ENCODE peak calls at places on chromosomes 11 and 22, in ten cellular contexts. M is RCC 7860, H is A549, G is suprapubic skin, K is heart right ventricle, U is bronchial epithelial cell, I is sciatic nerve, Z is T-cell, S is NCI-H226, B is T-helper 2 cell. A is an unnamed sample.

GRCh38 chr11:118625976-118626375 is 18.6 kb downstream of the PHLDB1 start:
- DNase-seq in M (no peak), H (no peak), G (no peak), K (no peak), U (no peak), I (no peak), Z (no peak), S (no peak), B (no peak), A (no peak)

GRCh38 chr11:114821626-114822025 is 143.3 kb downstream of the NXPE2 start:
- DNase-seq in M (no peak), H (no peak), G (no peak), K (no peak), U (peak), I (no peak), Z (no peak), S (no peak), B (no peak), A (no peak)

GRCh38 chr11:58844600-58844999 is at the start of gene GLYATL2:
- DNase-seq in M (no peak), H (no peak), G (no peak), K (no peak), U (no peak), I (no peak), Z (no peak), S (no peak), B (no peak), A (no peak)

GRCh38 chr22:38638216-38638615 is 18.0 kb downstream of the FAM227A start:
- DNase-seq in M (no peak), H (no peak), G (no peak), K (no peak), U (no peak), I (no peak), Z (no peak), S (no peak), B (no peak), A (no peak)

GRCh38 chr11:20563871-20564270 is 35.5 kb upstream of the SLC6A5 start:
- DNase-seq in M (no peak), H (no peak), G (no peak), K (no peak), U (no peak), I (no peak), Z (no peak), S (no peak), B (no peak), A (no peak)

GRCh38 chr11:104164028-104164520 is at the start of gene PDGFD:
- DNase-seq in M (no peak), H (peak), G (peak), K (peak), U (peak), I (peak), Z (peak), S (peak), B (no peak), A (peak)

GRCh38 chr22:41808400-41808799 is 7.9 kb downstream of the CCDC134 start:
- DNase-seq in M (no peak), H (no peak), G (no peak), K (no peak), U (no peak), I (no peak), Z (no peak), S (no peak), B (no peak), A (no peak)

GRCh38 chr11:13304655-13305340 is 27.2 kb downstream of the BMAL1 start:
- DNase-seq in M (no peak), H (no peak), G (no peak), K (no peak), U (no peak), I (no peak), Z (no peak), S (no peak), B (no peak), A (no peak)

GRCh38 chr22:44665115-44665514 is 36.9 kb upstream of the PRR5 start:
- DNase-seq in M (peak), H (no peak), G (no peak), K (no peak), U (no peak), I (no peak), Z (no peak), S (peak), B (no peak), A (no peak)

GRCh38 chr11:2299773-2300172 is 1.9 kb downstream of the C11orf21 start:
- DNase-seq in M (no peak), H (no peak), G (no peak), K (no peak), U (no peak), I (no peak), Z (no peak), S (no peak), B (no peak), A (peak)

GRCh38 chr11:75342966-75343870 is 8.2 kb downstream of the ARRB1 start:
- DNase-seq in M (no peak), H (peak), G (no peak), K (no peak), U (peak), I (no peak), Z (no peak), S (peak), B (no peak), A (peak)

GRCh38 chr11:116465056-116465455 is 307.7 kb downstream of the BUD13 start:
- DNase-seq in M (no peak), H (no peak), G (no peak), K (no peak), U (no peak), I (no peak), Z (no peak), S (peak), B (no peak), A (no peak)

GRCh38 chr22:31246687-31247086 is 34.6 kb downstream of the LIMK2 start:
- DNase-seq in M (no peak), H (no peak), G (no peak), K (no peak), U (no peak), I (no peak), Z (no peak), S (no peak), B (no peak), A (no peak)

GRCh38 chr11:85575388-85575787 is 51.8 kb downstream of the DLG2 start:
- DNase-seq in M (no peak), H (no peak), G (no peak), K (no peak), U (no peak), I (no peak), Z (no peak), S (no peak), B (no peak), A (no peak)

GRCh38 chr11:28117712-28118111 is 9.5 kb downstream of the METTL15 start:
- DNase-seq in M (no peak), H (no peak), G (no peak), K (no peak), U (no peak), I (no peak), Z (no peak), S (no peak), B (no peak), A (no peak)

GRCh38 chr11:129947474-129947873 is 52.1 kb upstream of the NFRKB start:
- DNase-seq in M (no peak), H (no peak), G (no peak), K (no peak), U (no peak), I (no peak), Z (no peak), S (no peak), B (no peak), A (no peak)